ENCODE peak calls at places on chromosomes 3 and 15, in ten cellular contexts. R is activated T-cell treated with anti-CD3 and anti-CD28 coated beads for 48 hours; C is stimulated activated CD4-positive, alpha-beta T cell treated with anti-CD3 and anti-CD28 coated beads, TNF-alpha, amount 100 ng/mL, for 4 hours; E is activated naive CD4-positive, alpha-beta T cell treated with anti-CD3 and anti-CD28 coated beads, Interleukin-2, amount 10 ng/mL, durations not matched to agents 7 days and 5 days; X is activated gamma-delta T cell treated with Interleukin-2 at 50 U/mL for 16 hours; W is NCI-H345; H is small intestine; A is HuH-7.5; Z is activated CD8-positive, alpha-beta memory T cell treated with anti-CD3 and anti-CD28 coated beads, Interleukin-2, amount 50 U/mL, for 48 hours; V is AML-193. P is an unnamed sample.

GRCh38 chr3:67920311-67920710 is 265.9 kb upstream of the SUCLG2 start:
- DNase-seq in Z (no peak), V (no peak), R (no peak), E (no peak), X (no peak), A (no peak), H (no peak), C (no peak), W (no peak), P (no peak)

GRCh38 chr15:55230051-55230670 is 33.4 kb upstream of the RSL24D1 start:
- DNase-seq in H (no peak), R (no peak), C (no peak), X (no peak), W (no peak), Z (no peak), A (no peak), V (no peak), E (no peak), P (peak)

GRCh38 chr3:63726656-63727055 is 74.2 kb downstream of the SNTN start:
- DNase-seq in R (no peak), C (no peak), X (no peak), Z (no peak), A (no peak), H (no peak), W (no peak), E (no peak), V (no peak), P (no peak)

GRCh38 chr3:138569090-138569489 is 25.0 kb downstream of the CEP70 start:
- DNase-seq in H (no peak), Z (no peak), A (no peak), C (no peak), X (no peak), R (no peak), V (no peak), E (no peak), W (no peak), P (no peak)

GRCh38 chr3:178325330-178325729 is 210.9 kb upstream of the KCNMB2 start:
- DNase-seq in X (no peak), E (no peak), H (peak), W (peak), C (no peak), R (no peak), Z (no peak), A (no peak), V (peak), P (peak)

GRCh38 chr3:197963019-197963637 is 3.1 kb downstream of the LMLN start:
- DNase-seq in E (no peak), R (no peak), W (no peak), H (no peak), Z (no peak), A (no peak), X (no peak), C (no peak), V (no peak), P (no peak)

GRCh38 chr3:141996437-141996836 is 120.0 kb downstream of the ATP1B3 start:
- DNase-seq in Z (no peak), E (no peak), C (no peak), W (no peak), V (no peak), R (no peak), H (no peak), X (no peak), A (no peak), P (no peak)

GRCh38 chr15:77575203-77575934 is 57.3 kb downstream of the LINGO1 start:
- DNase-seq in A (no peak), C (no peak), W (no peak), R (no peak), Z (no peak), V (no peak), X (no peak), E (no peak), H (peak), P (no peak)

GRCh38 chr3:35707904-35708303 is 68.6 kb downstream of the ARPP21 start:
- DNase-seq in Z (no peak), W (no peak), H (no peak), E (no peak), C (no peak), R (no peak), V (no peak), A (no peak), X (no peak), P (no peak)

GRCh38 chr15:86164222-86164898 is 84.7 kb downstream of the AGBL1 start:
- DNase-seq in W (no peak), E (no peak), H (no peak), V (no peak), C (no peak), X (no peak), Z (no peak), A (no peak), R (no peak), P (no peak)

GRCh38 chr3:9686050-9686384 is 17.6 kb upstream of the CPNE9 start:
- DNase-seq in W (no peak), A (no peak), C (no peak), H (no peak), V (no peak), X (no peak), R (no peak), E (no peak), Z (no peak), P (no peak)

GRCh38 chr3:130442284-130442683 is 74.7 kb upstream of the COL6A6 start:
- DNase-seq in X (no peak), V (no peak), Z (no peak), W (no peak), A (no peak), R (no peak), C (no peak), H (no peak), E (no peak), P (no peak)

GRCh38 chr3:194723846-194724618 is 38.3 kb downstream of the FAM43A start:
- DNase-seq in W (no peak), E (no peak), R (no peak), X (no peak), V (no peak), C (no peak), Z (no peak), A (no peak), H (no peak), P (no peak)

GRCh38 chr3:188439080-188439479 is 285.1 kb downstream of the LPP start:
- DNase-seq in C (peak), W (no peak), R (no peak), A (no peak), E (peak), H (peak), V (peak), X (peak), Z (no peak), P (no peak)

GRCh38 chr3:52838561-52839267 is 3.9 kb upstream of the MUSTN1 start:
- DNase-seq in A (no peak), C (no peak), W (no peak), H (peak), Z (no peak), V (no peak), X (peak), R (no peak), E (peak), P (no peak)

GRCh38 chr15:91884604-91885003 is 31.1 kb downstream of the SLCO3A1 start:
- DNase-seq in C (no peak), V (no peak), W (no peak), X (no peak), Z (no peak), A (no peak), H (no peak), E (no peak), R (no peak), P (peak)

GRCh38 chr15:77974416-77975331 is 102.8 kb downstream of the TBC1D2B start:
- DNase-seq in H (no peak), R (no peak), E (no peak), Z (no peak), X (no peak), C (no peak), V (no peak), A (no peak), W (no peak), P (no peak)

GRCh38 chr15:78347586-78348543 is 7.7 kb downstream of the CRABP1 start:
- DNase-seq in A (no peak), Z (no peak), R (no peak), V (no peak), X (no peak), H (no peak), C (no peak), E (no peak), W (no peak), P (no peak)

GRCh38 chr15:69979783-69980182 is 117.9 kb downstream of the TLE3 start:
- DNase-seq in W (no peak), V (no peak), X (no peak), A (no peak), E (no peak), C (no peak), H (no peak), R (no peak), Z (no peak), P (no peak)

GRCh38 chr3:194140520-194141414 is 4.8 kb downstream of the HES1 start:
- DNase-seq in E (peak), C (no peak), Z (peak), R (peak), X (no peak), W (peak), H (peak), A (peak), V (no peak), P (peak)